ENCODE peak calls at places on chromosomes 3 and 15, in four cellular contexts. X, R, P and J are unnamed samples.

GRCh38 chr3:133448478-133449122 is 48.7 kb downstream of the BFSP2 start:
- DNase-seq in R (no peak), X (no peak), P (no peak), J (no peak)

GRCh38 chr15:50051811-50052419 is 67.1 kb downstream of the ATP8B4 start:
- DNase-seq in X (peak; percentile 52), R (no peak), P (no peak), J (no peak)

GRCh38 chr3:49871536-49872157 is 1.9 kb upstream of the CAMKV start:
- DNase-seq in P (no peak), R (no peak), X (no peak), J (no peak)

GRCh38 chr3:69246612-69247011 is 124.2 kb upstream of the LMOD3 start:
- DNase-seq in X (no peak), P (no peak), R (no peak), J (no peak)

GRCh38 chr3:88440701-88441100 is 290.9 kb downstream of the C3orf38 start:
- DNase-seq in R (no peak), X (no peak), P (no peak), J (no peak)

GRCh38 chr3:49813497-49814174 is at the start of gene UBA7:
- DNase-seq in R (no peak), X (peak; percentile 48), P (peak; percentile 12), J (no peak)

GRCh38 chr3:48661501-48662139 is 1.1 kb downstream of the CELSR3 start:
- DNase-seq in R (no peak), X (peak; percentile 52), P (peak; percentile 78), J (peak; percentile 59)

GRCh38 chr3:32316976-32317375 is 74.7 kb upstream of the CMTM7 start:
- DNase-seq in P (no peak), R (no peak), X (no peak), J (no peak)

GRCh38 chr3:117874028-117874765 is 1160.4 kb downstream of the IGSF11 start:
- DNase-seq in P (no peak), R (no peak), X (no peak), J (no peak)